ENCODE peak calls at places on chromosomes 16 and 17, in eight cellular contexts. N is ureter, E is epithelial cell of proximal tubule, D is naive B cell, Z is AML-193, L is GM19239, M is chondrocyte, H is NCI-H460. T is an unnamed sample.
A peak's percentile ranks its signal among the peaks of the same experiment; 100 is the strongest.

GRCh38 chr17:39138416-39139136 is 12.9 kb downstream of the PLXDC1 start:
- DNase-seq in E (no peak), H (no peak), M (no peak), Z (no peak), N (no peak), D (no peak), L (no peak), T (no peak)

GRCh38 chr16:86455609-86456008 is 54.7 kb upstream of the FOXF1 start:
- DNase-seq in D (no peak), Z (no peak), H (no peak), M (no peak), N (no peak), E (no peak), L (no peak), T (no peak)

GRCh38 chr16:57519796-57520360 is 16.5 kb downstream of the CCDC102A start:
- DNase-seq in Z (peak; percentile 40), E (no peak), N (peak; percentile 75), L (peak; percentile 94), D (peak; percentile 75), M (no peak), H (peak; percentile 73), T (peak; percentile 83)

GRCh38 chr17:64262422-64263260 is at the start of gene TEX2:
- DNase-seq in N (peak; percentile 70), Z (peak; percentile 39), D (peak; percentile 41), M (no peak), L (peak; percentile 49), E (no peak), H (no peak), T (peak; percentile 53)

GRCh38 chr17:70081885-70082284 is 6.9 kb downstream of the KCNJ16 start:
- DNase-seq in Z (no peak), E (no peak), D (no peak), H (no peak), N (no peak), M (no peak), L (no peak), T (no peak)

GRCh38 chr17:65181237-65182061 is 44.3 kb downstream of the RGS9 start:
- DNase-seq in L (peak; percentile 33), H (no peak), E (no peak), Z (no peak), N (no peak), M (no peak), D (no peak), T (peak; percentile 49)

GRCh38 chr16:53816211-53816610 is 112.3 kb downstream of the FTO start:
- DNase-seq in L (no peak), E (no peak), D (no peak), Z (no peak), M (no peak), H (no peak), N (no peak), T (no peak)

GRCh38 chr17:9900744-9901143 is 4.3 kb downstream of the RCVRN start:
- DNase-seq in L (no peak), E (peak; percentile 32), D (no peak), M (no peak), Z (no peak), H (no peak), N (no peak), T (no peak)

GRCh38 chr17:30379303-30380105 is 777 bp downstream of the CPD start:
- DNase-seq in D (peak; percentile 21), E (no peak), L (no peak), N (no peak), H (no peak), Z (no peak), M (no peak), T (no peak)

GRCh38 chr16:8859913-8860881 is 8.6 kb downstream of the CARHSP1 start:
- DNase-seq in H (no peak), D (no peak), M (peak; percentile 61), N (no peak), Z (no peak), E (no peak), L (no peak), T (no peak)

GRCh38 chr17:63150994-63151464 is 185.0 kb downstream of the TANC2 start:
- DNase-seq in H (no peak), N (no peak), Z (no peak), M (no peak), E (no peak), L (no peak), D (no peak), T (no peak)

GRCh38 chr17:75632428-75632827 is 806 bp upstream of the SMIM5 start:
- DNase-seq in H (no peak), E (no peak), M (no peak), D (no peak), N (no peak), L (no peak), Z (no peak), T (no peak)

GRCh38 chr17:74442670-74443515 is 11.0 kb downstream of the GPRC5C start:
- DNase-seq in D (peak; percentile 55), M (no peak), N (peak; percentile 90), L (no peak), H (no peak), E (no peak), Z (peak; percentile 84), T (no peak)

GRCh38 chr17:83196088-83196765 is 116.8 kb downstream of the METRNL start:
- DNase-seq in H (no peak), Z (no peak), L (no peak), N (no peak), D (no peak), M (peak; percentile 78), E (no peak), T (no peak)

GRCh38 chr16:2447920-2448583 is 11.9 kb upstream of the TEDC2 start:
- DNase-seq in Z (no peak), E (no peak), H (no peak), N (no peak), M (peak; percentile 90), L (no peak), D (no peak), T (no peak)

GRCh38 chr17:77312061-77312684 is 171.4 kb downstream of the SEC14L1 start:
- DNase-seq in L (no peak), M (peak; percentile 63), N (no peak), E (no peak), Z (no peak), D (no peak), H (no peak), T (no peak)